ENCODE peak calls at places on chromosomes 12 and 14, in six cellular contexts. One of them, this sample, is unnamed.

GRCh38 chr12:63989301-63989845 is 144.9 kb downstream of the SRGAP1 start:
- DNase-seq in H9: no peak
- DNase-seq in HTR-8/SVneo: no peak
- DNase-seq in SW480: no peak
- DNase-seq in NCI-H446 treated with DMSO at 0.1 percent for 48 hours: peak
- DNase-seq in activated effector memory CD4-positive, alpha-beta T cell treated with Interleukin-2 at 50 U/mL for 16 hours: no peak
- DNase-seq in this sample: no peak

GRCh38 chr12:33724867-33725266 is 285.2 kb upstream of the SYT10 start:
- DNase-seq in SW480: no peak
- DNase-seq in NCI-H446 treated with DMSO at 0.1 percent for 48 hours: peak
- DNase-seq in H9: no peak
- DNase-seq in HTR-8/SVneo: no peak
- DNase-seq in activated effector memory CD4-positive, alpha-beta T cell treated with Interleukin-2 at 50 U/mL for 16 hours: no peak
- DNase-seq in this sample: no peak

GRCh38 chr14:72488551-72488950 is 405.4 kb downstream of the DPF3 start:
- DNase-seq in H9: no peak
- DNase-seq in SW480: no peak
- DNase-seq in HTR-8/SVneo: no peak
- DNase-seq in activated effector memory CD4-positive, alpha-beta T cell treated with Interleukin-2 at 50 U/mL for 16 hours: no peak
- DNase-seq in NCI-H446 treated with DMSO at 0.1 percent for 48 hours: no peak
- DNase-seq in this sample: no peak

GRCh38 chr14:36021926-36022325 is 154.6 kb downstream of the PTCSC3 start:
- DNase-seq in H9: no peak
- DNase-seq in HTR-8/SVneo: no peak
- DNase-seq in SW480: no peak
- DNase-seq in activated effector memory CD4-positive, alpha-beta T cell treated with Interleukin-2 at 50 U/mL for 16 hours: no peak
- DNase-seq in NCI-H446 treated with DMSO at 0.1 percent for 48 hours: no peak
- DNase-seq in this sample: no peak

GRCh38 chr14:94331462-94331861 is 8.3 kb upstream of the SERPINA6 start:
- DNase-seq in SW480: no peak
- DNase-seq in activated effector memory CD4-positive, alpha-beta T cell treated with Interleukin-2 at 50 U/mL for 16 hours: no peak
- DNase-seq in HTR-8/SVneo: no peak
- DNase-seq in NCI-H446 treated with DMSO at 0.1 percent for 48 hours: no peak
- DNase-seq in H9: no peak
- DNase-seq in this sample: no peak

GRCh38 chr14:42944284-42944683 is 1337.6 kb downstream of the LRFN5 start:
- DNase-seq in HTR-8/SVneo: no peak
- DNase-seq in NCI-H446 treated with DMSO at 0.1 percent for 48 hours: no peak
- DNase-seq in SW480: no peak
- DNase-seq in activated effector memory CD4-positive, alpha-beta T cell treated with Interleukin-2 at 50 U/mL for 16 hours: no peak
- DNase-seq in H9: no peak
- DNase-seq in this sample: no peak

GRCh38 chr12:87667378-87667777 is 361.8 kb downstream of the C12orf50 start:
- DNase-seq in SW480: peak
- DNase-seq in activated effector memory CD4-positive, alpha-beta T cell treated with Interleukin-2 at 50 U/mL for 16 hours: no peak
- DNase-seq in H9: no peak
- DNase-seq in HTR-8/SVneo: peak
- DNase-seq in NCI-H446 treated with DMSO at 0.1 percent for 48 hours: no peak
- DNase-seq in this sample: peak

GRCh38 chr14:82724296-82724695 is 1190.6 kb upstream of the SEL1L start:
- DNase-seq in NCI-H446 treated with DMSO at 0.1 percent for 48 hours: no peak
- DNase-seq in H9: no peak
- DNase-seq in HTR-8/SVneo: no peak
- DNase-seq in activated effector memory CD4-positive, alpha-beta T cell treated with Interleukin-2 at 50 U/mL for 16 hours: no peak
- DNase-seq in SW480: no peak
- DNase-seq in this sample: no peak

GRCh38 chr14:96757456-96757855 is 39.7 kb upstream of the VRK1 start:
- DNase-seq in HTR-8/SVneo: no peak
- DNase-seq in H9: no peak
- DNase-seq in SW480: no peak
- DNase-seq in activated effector memory CD4-positive, alpha-beta T cell treated with Interleukin-2 at 50 U/mL for 16 hours: no peak
- DNase-seq in NCI-H446 treated with DMSO at 0.1 percent for 48 hours: no peak
- DNase-seq in this sample: no peak

GRCh38 chr14:79040742-79041249 is 870.6 kb downstream of the NRXN3 start:
- DNase-seq in SW480: no peak
- DNase-seq in H9: no peak
- DNase-seq in NCI-H446 treated with DMSO at 0.1 percent for 48 hours: no peak
- DNase-seq in activated effector memory CD4-positive, alpha-beta T cell treated with Interleukin-2 at 50 U/mL for 16 hours: no peak
- DNase-seq in HTR-8/SVneo: no peak
- DNase-seq in this sample: no peak

GRCh38 chr12:131455218-131455506 is 255.7 kb upstream of the SFSWAP start:
- DNase-seq in H9: no peak
- DNase-seq in activated effector memory CD4-positive, alpha-beta T cell treated with Interleukin-2 at 50 U/mL for 16 hours: no peak
- DNase-seq in HTR-8/SVneo: no peak
- DNase-seq in SW480: no peak
- DNase-seq in NCI-H446 treated with DMSO at 0.1 percent for 48 hours: no peak
- DNase-seq in this sample: no peak

GRCh38 chr12:80770958-80771357 is 54.2 kb downstream of the MYF5 start:
- DNase-seq in H9: no peak
- DNase-seq in HTR-8/SVneo: no peak
- DNase-seq in NCI-H446 treated with DMSO at 0.1 percent for 48 hours: no peak
- DNase-seq in activated effector memory CD4-positive, alpha-beta T cell treated with Interleukin-2 at 50 U/mL for 16 hours: no peak
- DNase-seq in SW480: no peak
- DNase-seq in this sample: no peak

GRCh38 chr12:13282861-13283260 is 86.3 kb downstream of the EMP1 start:
- DNase-seq in activated effector memory CD4-positive, alpha-beta T cell treated with Interleukin-2 at 50 U/mL for 16 hours: no peak
- DNase-seq in HTR-8/SVneo: no peak
- DNase-seq in SW480: no peak
- DNase-seq in NCI-H446 treated with DMSO at 0.1 percent for 48 hours: no peak
- DNase-seq in H9: no peak
- DNase-seq in this sample: no peak

GRCh38 chr12:51904951-51905471 is 2.3 kb upstream of the ACVRL1 start:
- DNase-seq in activated effector memory CD4-positive, alpha-beta T cell treated with Interleukin-2 at 50 U/mL for 16 hours: no peak
- DNase-seq in HTR-8/SVneo: no peak
- DNase-seq in NCI-H446 treated with DMSO at 0.1 percent for 48 hours: no peak
- DNase-seq in SW480: no peak
- DNase-seq in H9: no peak
- DNase-seq in this sample: no peak

GRCh38 chr12:107760207-107760816 is 625 bp downstream of the PRDM4 start:
- DNase-seq in SW480: peak
- DNase-seq in activated effector memory CD4-positive, alpha-beta T cell treated with Interleukin-2 at 50 U/mL for 16 hours: peak
- DNase-seq in NCI-H446 treated with DMSO at 0.1 percent for 48 hours: no peak
- DNase-seq in H9: peak
- DNase-seq in HTR-8/SVneo: no peak
- DNase-seq in this sample: no peak

GRCh38 chr14:91873476-91874265 is 6.3 kb upstream of the TC2N start:
- DNase-seq in NCI-H446 treated with DMSO at 0.1 percent for 48 hours: no peak
- DNase-seq in SW480: no peak
- DNase-seq in H9: no peak
- DNase-seq in activated effector memory CD4-positive, alpha-beta T cell treated with Interleukin-2 at 50 U/mL for 16 hours: peak
- DNase-seq in HTR-8/SVneo: no peak
- DNase-seq in this sample: no peak

GRCh38 chr12:25130741-25131188 is 64.2 kb downstream of the DNAI7 start:
- DNase-seq in activated effector memory CD4-positive, alpha-beta T cell treated with Interleukin-2 at 50 U/mL for 16 hours: no peak
- DNase-seq in NCI-H446 treated with DMSO at 0.1 percent for 48 hours: peak
- DNase-seq in HTR-8/SVneo: no peak
- DNase-seq in H9: no peak
- DNase-seq in SW480: peak
- DNase-seq in this sample: peak

GRCh38 chr14:75876526-75876925 is 105.3 kb downstream of the TGFB3 start:
- DNase-seq in SW480: no peak
- DNase-seq in HTR-8/SVneo: no peak
- DNase-seq in H9: no peak
- DNase-seq in activated effector memory CD4-positive, alpha-beta T cell treated with Interleukin-2 at 50 U/mL for 16 hours: no peak
- DNase-seq in NCI-H446 treated with DMSO at 0.1 percent for 48 hours: no peak
- DNase-seq in this sample: no peak

GRCh38 chr12:24268663-24269186 is 319.3 kb upstream of the SOX5 start:
- DNase-seq in HTR-8/SVneo: no peak
- DNase-seq in activated effector memory CD4-positive, alpha-beta T cell treated with Interleukin-2 at 50 U/mL for 16 hours: no peak
- DNase-seq in SW480: no peak
- DNase-seq in NCI-H446 treated with DMSO at 0.1 percent for 48 hours: no peak
- DNase-seq in H9: no peak
- DNase-seq in this sample: no peak

GRCh38 chr12:151579-151978 is 62.4 kb downstream of the SLC6A12 start:
- DNase-seq in SW480: no peak
- DNase-seq in H9: no peak
- DNase-seq in NCI-H446 treated with DMSO at 0.1 percent for 48 hours: no peak
- DNase-seq in activated effector memory CD4-positive, alpha-beta T cell treated with Interleukin-2 at 50 U/mL for 16 hours: no peak
- DNase-seq in HTR-8/SVneo: no peak
- DNase-seq in this sample: no peak

GRCh38 chr14:64879635-64880381 is at the start of gene SPTB:
- DNase-seq in SW480: peak
- DNase-seq in H9: peak
- DNase-seq in HTR-8/SVneo: peak
- DNase-seq in NCI-H446 treated with DMSO at 0.1 percent for 48 hours: peak
- DNase-seq in activated effector memory CD4-positive, alpha-beta T cell treated with Interleukin-2 at 50 U/mL for 16 hours: peak
- DNase-seq in this sample: no peak

GRCh38 chr14:61568572-61569011 is 126.7 kb upstream of the HIF1A start:
- DNase-seq in NCI-H446 treated with DMSO at 0.1 percent for 48 hours: no peak
- DNase-seq in activated effector memory CD4-positive, alpha-beta T cell treated with Interleukin-2 at 50 U/mL for 16 hours: peak
- DNase-seq in HTR-8/SVneo: no peak
- DNase-seq in H9: peak
- DNase-seq in SW480: peak
- DNase-seq in this sample: no peak

GRCh38 chr12:67804168-67804567 is 155.6 kb downstream of the DYRK2 start:
- DNase-seq in HTR-8/SVneo: no peak
- DNase-seq in activated effector memory CD4-positive, alpha-beta T cell treated with Interleukin-2 at 50 U/mL for 16 hours: peak
- DNase-seq in H9: no peak
- DNase-seq in SW480: no peak
- DNase-seq in NCI-H446 treated with DMSO at 0.1 percent for 48 hours: no peak
- DNase-seq in this sample: no peak

GRCh38 chr12:114869091-114869834 is 185.3 kb upstream of the TBX3 start:
- DNase-seq in NCI-H446 treated with DMSO at 0.1 percent for 48 hours: no peak
- DNase-seq in H9: peak
- DNase-seq in HTR-8/SVneo: no peak
- DNase-seq in activated effector memory CD4-positive, alpha-beta T cell treated with Interleukin-2 at 50 U/mL for 16 hours: no peak
- DNase-seq in SW480: no peak
- DNase-seq in this sample: no peak

GRCh38 chr12:92445253-92446081 is 257.3 kb upstream of the PLEKHG7 start:
- DNase-seq in HTR-8/SVneo: no peak
- DNase-seq in NCI-H446 treated with DMSO at 0.1 percent for 48 hours: no peak
- DNase-seq in SW480: no peak
- DNase-seq in H9: no peak
- DNase-seq in activated effector memory CD4-positive, alpha-beta T cell treated with Interleukin-2 at 50 U/mL for 16 hours: no peak
- DNase-seq in this sample: no peak

GRCh38 chr12:5665615-5666014 is 233.7 kb downstream of the NTF3 start:
- DNase-seq in activated effector memory CD4-positive, alpha-beta T cell treated with Interleukin-2 at 50 U/mL for 16 hours: no peak
- DNase-seq in H9: no peak
- DNase-seq in NCI-H446 treated with DMSO at 0.1 percent for 48 hours: no peak
- DNase-seq in HTR-8/SVneo: no peak
- DNase-seq in SW480: no peak
- DNase-seq in this sample: no peak

GRCh38 chr12:108516511-108517275 is 1.6 kb downstream of the FICD start:
- DNase-seq in NCI-H446 treated with DMSO at 0.1 percent for 48 hours: no peak
- DNase-seq in H9: peak
- DNase-seq in HTR-8/SVneo: no peak
- DNase-seq in SW480: no peak
- DNase-seq in activated effector memory CD4-positive, alpha-beta T cell treated with Interleukin-2 at 50 U/mL for 16 hours: no peak
- DNase-seq in this sample: no peak

GRCh38 chr12:64461634-64462414 is 9.9 kb downstream of the TBK1 start:
- DNase-seq in SW480: no peak
- DNase-seq in H9: no peak
- DNase-seq in activated effector memory CD4-positive, alpha-beta T cell treated with Interleukin-2 at 50 U/mL for 16 hours: no peak
- DNase-seq in NCI-H446 treated with DMSO at 0.1 percent for 48 hours: no peak
- DNase-seq in HTR-8/SVneo: peak
- DNase-seq in this sample: no peak

GRCh38 chr14:76810953-76811400 is 1.7 kb downstream of the ANGEL1 start:
- DNase-seq in SW480: peak
- DNase-seq in H9: no peak
- DNase-seq in activated effector memory CD4-positive, alpha-beta T cell treated with Interleukin-2 at 50 U/mL for 16 hours: no peak
- DNase-seq in NCI-H446 treated with DMSO at 0.1 percent for 48 hours: no peak
- DNase-seq in HTR-8/SVneo: peak
- DNase-seq in this sample: peak

GRCh38 chr12:113955109-113955970 is 10.8 kb downstream of the RBM19 start:
- DNase-seq in activated effector memory CD4-positive, alpha-beta T cell treated with Interleukin-2 at 50 U/mL for 16 hours: no peak
- DNase-seq in SW480: peak
- DNase-seq in H9: peak
- DNase-seq in HTR-8/SVneo: peak
- DNase-seq in NCI-H446 treated with DMSO at 0.1 percent for 48 hours: no peak
- DNase-seq in this sample: peak

GRCh38 chr14:91417983-91418386 is 365 bp upstream of the CCDC88C start:
- DNase-seq in activated effector memory CD4-positive, alpha-beta T cell treated with Interleukin-2 at 50 U/mL for 16 hours: peak
- DNase-seq in H9: peak
- DNase-seq in NCI-H446 treated with DMSO at 0.1 percent for 48 hours: no peak
- DNase-seq in SW480: peak
- DNase-seq in HTR-8/SVneo: peak
- DNase-seq in this sample: peak

GRCh38 chr12:17283563-17283962 is 677.6 kb upstream of the LMO3 start:
- DNase-seq in SW480: no peak
- DNase-seq in HTR-8/SVneo: no peak
- DNase-seq in activated effector memory CD4-positive, alpha-beta T cell treated with Interleukin-2 at 50 U/mL for 16 hours: no peak
- DNase-seq in H9: no peak
- DNase-seq in NCI-H446 treated with DMSO at 0.1 percent for 48 hours: no peak
- DNase-seq in this sample: no peak

GRCh38 chr14:85587152-85587697 is 57.3 kb downstream of the FLRT2 start:
- DNase-seq in activated effector memory CD4-positive, alpha-beta T cell treated with Interleukin-2 at 50 U/mL for 16 hours: no peak
- DNase-seq in H9: no peak
- DNase-seq in NCI-H446 treated with DMSO at 0.1 percent for 48 hours: no peak
- DNase-seq in HTR-8/SVneo: no peak
- DNase-seq in SW480: peak
- DNase-seq in this sample: peak

GRCh38 chr12:83092101-83092500 is 405.4 kb downstream of the TMTC2 start:
- DNase-seq in SW480: no peak
- DNase-seq in HTR-8/SVneo: no peak
- DNase-seq in activated effector memory CD4-positive, alpha-beta T cell treated with Interleukin-2 at 50 U/mL for 16 hours: no peak
- DNase-seq in NCI-H446 treated with DMSO at 0.1 percent for 48 hours: no peak
- DNase-seq in H9: no peak
- DNase-seq in this sample: no peak